ENCODE peak calls at places on chromosomes 4 and X, in four cellular contexts. E, R, Q and Y are unnamed samples.
A peak's percentile ranks its signal among the peaks of the same experiment; 100 is the strongest.

GRCh38 chr4:3442959-3443749 is 1.4 kb downstream of the HGFAC start:
- DNase-seq in E (peak; percentile 74), R (peak; percentile 47), Q (peak; percentile 64), Y (peak; percentile 69)

GRCh38 chrX:20071511-20072079 is 45.1 kb downstream of the MAP7D2 start:
- DNase-seq in E (no peak), R (no peak), Q (no peak), Y (peak; percentile 37)

GRCh38 chrX:20372533-20372932 is 105.8 kb upstream of the RPS6KA3 start:
- DNase-seq in E (no peak), R (no peak), Q (no peak), Y (no peak)

GRCh38 chr4:101967697-101968346 is 177.3 kb downstream of the BANK1 start:
- DNase-seq in E (no peak), R (no peak), Q (no peak), Y (no peak)

GRCh38 chr4:185282968-185283367 is 73.6 kb downstream of the SNX25 start:
- DNase-seq in E (peak; percentile 42), R (no peak), Q (no peak), Y (no peak)

GRCh38 chr4:173924561-173924960 is 358.9 kb downstream of the FBXO8 start:
- DNase-seq in E (no peak), R (no peak), Q (no peak), Y (no peak)

GRCh38 chr4:105198541-105198940 is 51.9 kb downstream of the TET2 start:
- DNase-seq in E (no peak), R (no peak), Q (no peak), Y (no peak)

GRCh38 chr4:46211406-46211805 is 87.6 kb upstream of the GABRG1 start:
- DNase-seq in E (no peak), R (no peak), Q (no peak), Y (no peak)

GRCh38 chr4:24831637-24832036 is 36.3 kb downstream of the SOD3 start:
- DNase-seq in E (no peak), R (no peak), Q (no peak), Y (no peak)

GRCh38 chrX:153783378-153784013 is 2.7 kb downstream of the SRPK3 start:
- DNase-seq in E (no peak), R (no peak), Q (no peak), Y (no peak)

GRCh38 chrX:112555831-112556230 is 123.9 kb downstream of the LHFPL1 start:
- DNase-seq in E (no peak), R (no peak), Q (no peak), Y (no peak)

GRCh38 chr4:175562111-175562510 is 250.0 kb downstream of the GPM6A start:
- DNase-seq in E (no peak), R (no peak), Q (no peak), Y (no peak)

GRCh38 chr4:188993871-188994270 is 854.6 kb downstream of the TRIML1 start:
- DNase-seq in E (no peak), R (no peak), Q (no peak), Y (no peak)

DNA sequence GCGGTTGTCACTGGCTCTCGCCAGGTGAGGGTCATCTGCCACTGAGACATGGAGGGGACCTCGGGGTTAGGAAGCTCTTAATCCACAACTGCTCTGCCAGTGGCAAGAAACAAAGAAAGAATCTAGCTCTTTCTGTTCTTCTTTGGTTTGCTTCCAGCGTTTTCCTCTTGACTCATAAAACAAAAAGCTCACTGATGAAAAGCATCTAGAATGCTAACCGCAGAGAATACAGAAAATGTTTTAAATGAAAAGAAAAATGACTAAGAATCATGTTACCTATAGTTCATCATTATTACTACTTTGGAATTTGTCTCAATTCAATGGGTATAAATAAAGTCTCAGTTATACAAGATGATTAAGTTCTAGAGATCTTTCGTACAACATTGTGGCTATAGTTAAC is 274.8 kb upstream of the TENM3 start:
- DNase-seq in E (no peak), R (no peak), Q (no peak), Y (no peak)
- H3K4me1 ChIP-seq in E (peaks cover 4% of the 10 kb centered on the region), R (no peaks in the 10 kb centered on the region), Q (no peaks in the 10 kb centered on the region), Y (no peaks in the 10 kb centered on the region)

GRCh38 chr4:8400641-8401325 is 39.7 kb downstream of the ACOX3 start:
- DNase-seq in E (no peak), R (no peak), Q (no peak), Y (no peak)
- TF ChIP-seq CTCF in E (no peak), R (no peak), Q (no peak), Y (no peak)

DNA sequence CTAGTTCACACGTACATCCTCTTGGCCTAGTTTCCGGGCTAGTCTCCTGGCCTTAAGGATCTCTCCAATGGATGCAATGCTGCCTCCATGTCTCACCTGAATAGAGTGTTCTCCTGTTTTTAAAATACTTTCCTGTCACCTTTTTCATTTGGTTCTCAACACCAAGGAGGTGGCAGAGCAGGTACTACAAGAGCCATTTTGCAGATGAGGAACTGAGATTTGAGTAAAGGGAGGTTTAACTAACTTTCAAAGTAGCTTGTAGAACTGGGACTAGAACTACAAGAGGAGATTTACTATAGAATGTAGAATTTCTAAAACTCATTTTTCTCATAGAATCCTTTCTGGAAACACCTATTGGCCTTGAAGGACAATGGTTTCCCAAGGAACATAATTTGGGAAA is 97.6 kb upstream of the AP1S2 start:
- DNase-seq in E (no peak), R (no peak), Q (no peak), Y (no peak)
- H3K4me1 ChIP-seq in E (peaks cover 34% of the 10 kb centered on the region), R (no peaks in the 10 kb centered on the region), Q (no peaks in the 10 kb centered on the region), Y (no peaks in the 10 kb centered on the region)

GRCh38 chr4:77184018-77184417 is 27.0 kb downstream of the CCNG2 start:
- DNase-seq in E (no peak), R (no peak), Q (no peak), Y (no peak)
- TF ChIP-seq CTCF in E (no peak), R (no peak), Q (no peak), Y (no peak)

DNA sequence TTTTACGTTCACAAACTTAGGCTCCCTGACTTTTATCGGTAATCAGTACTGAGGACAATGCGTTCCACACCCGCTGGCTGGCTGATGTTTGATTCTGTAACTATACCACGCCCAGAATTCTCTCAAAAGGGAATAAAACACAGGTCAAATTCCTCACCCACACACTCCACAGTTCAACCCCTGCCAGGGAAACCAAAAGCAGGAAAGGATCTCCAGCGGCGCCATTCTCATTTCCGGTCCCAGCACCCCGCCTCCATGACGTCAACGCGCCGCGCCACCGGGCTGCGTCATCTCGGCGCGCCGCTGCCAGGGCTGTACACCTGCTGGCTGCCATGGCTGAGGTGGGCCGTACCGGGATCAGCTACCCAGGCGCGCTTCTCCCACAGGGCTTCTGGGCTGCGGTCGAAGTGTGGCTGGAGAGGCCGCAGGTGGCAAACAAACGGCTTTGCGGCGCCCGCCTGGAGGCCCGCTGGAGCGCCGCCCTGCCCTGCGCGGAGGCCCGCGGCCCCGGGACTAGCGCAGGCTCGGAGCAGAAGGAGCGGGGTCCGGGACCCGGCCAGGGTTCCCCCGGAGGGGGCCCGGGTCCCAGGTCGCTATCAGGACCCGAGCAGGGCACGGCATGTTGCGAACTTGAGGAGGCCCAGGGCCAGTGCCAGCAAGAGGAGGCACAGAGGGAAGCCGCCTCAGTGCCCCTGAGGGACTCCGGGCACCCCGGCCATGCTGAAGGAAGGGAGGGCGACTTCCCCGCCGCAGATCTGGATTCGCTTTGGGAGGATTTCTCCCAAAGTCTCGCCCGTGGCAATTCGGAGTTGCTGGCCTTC is at the start of the genes ACOX3 and TRMT44:
- DNase-seq in E (peak; percentile 91), R (peak; percentile 95), Q (peak; percentile 95), Y (peak; percentile 97)
- H3K4me1 ChIP-seq in E (peaks cover 40% of the 10 kb centered on the region), R (peaks cover 24% of the 10 kb centered on the region), Q (peaks cover 72% of the 10 kb centered on the region), Y (peaks cover 7% of the 10 kb centered on the region)

GRCh38 chrX:57822398-57822797 is 87.9 kb downstream of the ZXDA start:
- DNase-seq in E (no peak), R (no peak), Q (no peak), Y (no peak)

GRCh38 chrX:57821703-57822375 is 88.4 kb downstream of the ZXDA start:
- DNase-seq in E (peak; percentile 54), R (peak; percentile 8), Q (peak; percentile 29), Y (peak; percentile 49)

GRCh38 chrX:57817302-57817701 is 93.0 kb downstream of the ZXDA start:
- DNase-seq in E (no peak), R (no peak), Q (no peak), Y (no peak)
- TF ChIP-seq CTCF in E (peak; percentile 45), R (peak; percentile 23), Q (peak; percentile 42), Y (peak; percentile 16)